ENCODE peak calls at places on chromosome 2, in four cellular contexts. I is activated CD8-positive, alpha-beta memory T cell treated with anti-CD3 and anti-CD28 coated beads, Interleukin-2, amount 50 U/mL, for 4 hours; L is caudate nucleus; E is activated B cell treated with CpG ODN at 0.5 μM for 24 hours. F is an unnamed sample.

GRCh38 chr2:172704072-172704936 is 31.3 kb upstream of the RAPGEF4 start:
- DNase-seq in I (no peak), L (no peak), E (no peak), F (no peak)

GRCh38 chr2:169077674-169078240 is 8.4 kb downstream of the DHRS9 start:
- DNase-seq in I (no peak), L (no peak), E (no peak), F (no peak)

GRCh38 chr2:18752667-18753422 is 163.5 kb upstream of the NT5C1B start:
- DNase-seq in I (no peak), L (no peak), E (no peak), F (no peak)

GRCh38 chr2:186486651-186487647 is 889 bp downstream of the ZC3H15 start:
- DNase-seq in I (no peak), L (no peak), E (no peak), F (no peak)

GRCh38 chr2:239548491-239548890 is 147.7 kb upstream of the HDAC4 start:
- DNase-seq in I (peak; percentile 53), L (no peak), E (no peak), F (no peak)

GRCh38 chr2:235675678-235676535 is 182.1 kb downstream of the AGAP1 start:
- DNase-seq in I (no peak), L (no peak), E (no peak), F (peak; percentile 1)

GRCh38 chr2:158993721-158994587 is 25.5 kb downstream of the TANC1 start:
- DNase-seq in I (no peak), L (no peak), E (no peak), F (no peak)

GRCh38 chr2:124983595-124983994 is 958.5 kb downstream of the CNTNAP5 start:
- DNase-seq in I (no peak), L (no peak), E (no peak), F (no peak)

GRCh38 chr2:241224851-241225438 is 36.5 kb downstream of the ANO7 start:
- DNase-seq in I (no peak), L (no peak), E (no peak), F (peak; percentile 0)

GRCh38 chr2:186984966-186985365 is 136.0 kb upstream of the ZSWIM2 start:
- DNase-seq in I (no peak), L (no peak), E (no peak), F (no peak)

GRCh38 chr2:178830451-178830850 is 23.2 kb upstream of the TTN start:
- DNase-seq in I (no peak), L (no peak), E (no peak), F (no peak)

GRCh38 chr2:171883275-171883893 is 10.7 kb downstream of the SLC25A12 start:
- DNase-seq in I (no peak), L (no peak), E (no peak), F (no peak)

GRCh38 chr2:18788590-18788989 is 199.2 kb upstream of the NT5C1B start:
- DNase-seq in I (no peak), L (no peak), E (no peak), F (no peak)

GRCh38 chr2:8627692-8628085 is 54.2 kb upstream of the ID2 start:
- DNase-seq in I (no peak), L (no peak), E (no peak), F (no peak)

GRCh38 chr2:76295762-76296161 is 585.0 kb upstream of the GCFC2 start:
- DNase-seq in I (no peak), L (no peak), E (no peak), F (no peak)

GRCh38 chr2:78994789-78995188 is 30.7 kb upstream of the REG3G start:
- DNase-seq in I (no peak), L (no peak), E (no peak), F (no peak)

GRCh38 chr2:116510117-116510671 is 1304.3 kb upstream of the DDX18 start:
- DNase-seq in I (no peak), L (no peak), E (no peak), F (no peak)

GRCh38 chr2:127106457-127106997 is 427 bp downstream of the BIN1 start:
- DNase-seq in I (no peak), L (no peak), E (no peak), F (peak; percentile 56)

GRCh38 chr2:145484443-145485086 is 964.6 kb upstream of the ZEB2 start:
- DNase-seq in I (no peak), L (no peak), E (no peak), F (no peak)

GRCh38 chr2:73297151-73297559 is 3.8 kb upstream of the EGR4 start:
- DNase-seq in I (no peak), L (peak; percentile 35), E (no peak), F (peak; percentile 27)

GRCh38 chr2:234457421-234457820 is 39.5 kb downstream of the ARL4C start:
- DNase-seq in I (no peak), L (no peak), E (no peak), F (no peak)

GRCh38 chr2:237877576-237878307 is 18.3 kb downstream of the RAMP1 start:
- DNase-seq in I (no peak), L (no peak), E (peak; percentile 12), F (no peak)

GRCh38 chr2:162919111-162919510 is 80.5 kb upstream of the KCNH7 start:
- DNase-seq in I (no peak), L (no peak), E (no peak), F (no peak)

GRCh38 chr2:98500561-98500960 is 55.9 kb downstream of the INPP4A start:
- DNase-seq in I (no peak), L (no peak), E (no peak), F (no peak)

F was measured in glutamatergic neuron.